ENCODE peak calls at places on chromosomes 3 and 15, in ten cellular contexts. S is psoas muscle; D is heart left ventricle; E is H1; C is IMR-90; A is tibial artery; M is cardiac muscle cell; O is lower lobe of right lung; N is upper lobe of right lung; W is CD8-positive, alpha-beta memory T cell. R is an unnamed sample. For H3K9me3 and H3K27me3, the result is how much of the 10 kb centered on the place peaks cover.

GRCh38 chr3:27560484-27561056 is 76.4 kb upstream of the SLC4A7 start:
- DNase-seq in O (no peak), C (no peak), N (no peak), W (no peak), S (no peak), D (no peak), E (no peak), A (no peak), M (no peak), R (no peak)

GRCh38 chr15:44580105-44580504 is 43.2 kb downstream of the EIF3J start:
- DNase-seq in A (no peak), E (no peak), M (no peak), C (no peak), W (no peak), N (no peak), O (no peak), S (no peak), D (no peak), R (no peak)

GRCh38 chr15:56824174-56824573 is 90.9 kb upstream of the ZNF280D start:
- DNase-seq in O (no peak), M (no peak), S (no peak), C (no peak), D (no peak), E (no peak), A (no peak), N (no peak), W (no peak), R (no peak)

GRCh38 chr3:191065183-191065805 is 133.7 kb upstream of the OSTN start:
- DNase-seq in C (peak), E (no peak), M (peak), N (no peak), S (no peak), O (no peak), W (no peak), A (no peak), D (no peak), R (no peak)

GRCh38 chr3:25662921-25663320 is 1.8 kb downstream of the TOP2B start:
- DNase-seq in O (no peak), W (no peak), E (no peak), A (no peak), S (no peak), C (peak), M (peak), D (no peak), N (no peak), R (no peak)

GRCh38 chr3:187360087-187360486 is 8.1 kb upstream of the RTP4 start:
- DNase-seq in W (no peak), S (no peak), A (no peak), M (no peak), E (no peak), C (no peak), D (no peak), O (no peak), N (no peak), R (no peak)

GRCh38 chr3:132448211-132448961 is 31.1 kb downstream of the DNAJC13 start:
- DNase-seq in E (no peak), O (no peak), C (peak), W (no peak), M (peak), N (no peak), D (peak), S (no peak), A (peak), R (no peak)

GRCh38 chr3:13103416-13104058 is 30.3 kb upstream of the IQSEC1 start:
- DNase-seq in W (no peak), E (no peak), N (no peak), M (no peak), C (no peak), A (no peak), D (no peak), S (no peak), O (peak), R (no peak)

GRCh38 chr3:94304953-94305352 is 242.1 kb downstream of the NSUN3 start:
- DNase-seq in C (no peak), E (no peak), O (no peak), W (no peak), A (no peak), S (no peak), D (no peak), M (no peak), N (no peak), R (no peak)

GRCh38 chr3:15768421-15769255 is 29.1 kb downstream of the ANKRD28 start:
- DNase-seq in A (no peak), M (peak), W (no peak), O (peak), S (peak), E (no peak), C (peak), D (no peak), N (peak), R (no peak)

GRCh38 chr3:12303532-12303931 is 14.7 kb downstream of the PPARG start:
- DNase-seq in E (no peak), C (peak), O (no peak), N (no peak), W (no peak), S (no peak), M (peak), D (no peak), A (no peak), R (no peak)

GRCh38 chr15:77597804-77598453 is 34.8 kb downstream of the LINGO1 start:
- DNase-seq in A (no peak), O (no peak), C (no peak), D (no peak), W (no peak), E (no peak), M (no peak), S (no peak), N (no peak), R (no peak)

GRCh38 chr15:48358229-48358641 is 27.0 kb downstream of the DUT start:
- DNase-seq in S (no peak), O (no peak), W (no peak), D (no peak), M (peak), C (peak), A (no peak), N (no peak), E (no peak), R (no peak)

GRCh38 chr3:13121553-13122001 is 48.3 kb upstream of the IQSEC1 start:
- DNase-seq in W (no peak), A (no peak), N (no peak), S (no peak), O (peak), M (no peak), D (no peak), E (no peak), C (no peak), R (no peak)

GRCh38 chr3:30180305-30181275 is 425.8 kb upstream of the TGFBR2 start:
- DNase-seq in O (no peak), W (no peak), S (no peak), E (no peak), C (no peak), M (peak), D (no peak), N (no peak), A (no peak), R (no peak)

GRCh38 chr3:166837535-166837934 is 542.6 kb downstream of the ZBBX start:
- DNase-seq in A (no peak), N (no peak), O (no peak), W (no peak), E (no peak), S (no peak), D (no peak), C (no peak), M (no peak), R (no peak)

GRCh38 chr15:68408526-68408925 is 23.4 kb downstream of the ITGA11 start:
- DNase-seq in N (peak), C (no peak), A (no peak), E (peak), S (no peak), O (no peak), W (no peak), M (no peak), D (no peak), R (no peak)

GRCh38 chr3:136891934-136892855 is 30.2 kb downstream of the NCK1 start:
- DNase-seq in M (peak), W (no peak), N (no peak), S (no peak), E (no peak), A (no peak), D (no peak), C (no peak), O (no peak), R (no peak)

GRCh38 chr15:93420050-93420452 is 331.0 kb upstream of the RGMA start:
- DNase-seq in W (no peak), C (no peak), S (no peak), E (no peak), M (no peak), N (no peak), O (no peak), D (no peak), A (no peak), R (no peak)

GRCh38 chr3:12187448-12188327 is 29.0 kb upstream of the TIMP4 start:
- DNase-seq in N (peak), C (peak), O (peak), M (peak), D (peak), E (no peak), W (no peak), S (no peak), A (peak), R (peak)

GRCh38 chr3:172256101-172256687 is 192.1 kb downstream of the GHSR start:
- DNase-seq in M (peak), C (peak), W (no peak), N (no peak), E (no peak), S (peak), D (peak), A (peak), O (no peak), R (no peak)

GRCh38 chr15:34721802-34722795 is 32.7 kb downstream of the GJD2 start:
- DNase-seq in O (no peak), N (no peak), E (peak), M (peak), S (peak), W (no peak), A (peak), D (peak), C (peak), R (no peak)

GRCh38 chr3:177195242-177195940 is 1.9 kb downstream of the TBL1XR1 start:
- DNase-seq in O (no peak), M (peak), D (peak), C (no peak), W (peak), E (no peak), S (no peak), N (no peak), A (no peak), R (no peak)

GRCh38 chr3:17183951-17184550 is 299.3 kb downstream of the PLCL2 start:
- DNase-seq in C (peak), W (no peak), A (no peak), D (no peak), S (no peak), M (peak), O (no peak), N (no peak), E (no peak), R (no peak)

GRCh38 chr15:72342385-72342784 is 22.4 kb upstream of the CELF6 start:
- DNase-seq in W (no peak), O (no peak), E (peak), S (no peak), D (no peak), C (peak), M (peak), N (no peak), A (no peak), R (peak)

GRCh38 chr3:44685128-44685800 is 27.2 kb upstream of the ZNF502 start:
- DNase-seq in M (peak), E (no peak), A (peak), D (peak), C (peak), N (peak), W (peak), S (peak), O (peak), R (peak)

GRCh38 chr3:128875556-128876120 is 3.8 kb upstream of the ACAD9 start:
- DNase-seq in C (no peak), D (peak), W (peak), S (no peak), A (no peak), E (peak), O (peak), N (no peak), M (peak), R (peak)

GRCh38 chr3:134249935-134250716 is 533 bp downstream of the RYK start:
- DNase-seq in C (peak), E (peak), A (peak), D (peak), W (peak), M (peak), N (peak), O (peak), S (peak), R (peak)

GRCh38 chr3:167626490-167626889 is 27.3 kb downstream of the WDR49 start:
- DNase-seq in D (no peak), S (no peak), E (no peak), O (no peak), N (no peak), A (no peak), C (no peak), W (no peak), M (no peak), R (no peak)

GRCh38 chr15:68830141-68830540 is 9.4 kb upstream of the ANP32A start:
- DNase-seq in W (no peak), D (no peak), M (no peak), S (no peak), C (no peak), A (no peak), N (no peak), E (no peak), O (no peak), R (no peak)

GRCh38 chr15:98286831-98287230 is 326.3 kb downstream of the ARRDC4 start:
- DNase-seq in D (no peak), S (no peak), E (no peak), C (no peak), W (no peak), N (no peak), M (no peak), A (no peak), O (no peak), R (no peak)

GRCh38 chr15:98647026-98647773 is 1.1 kb upstream of the IGF1R start:
- DNase-seq in W (peak), C (peak), O (peak), D (peak), S (peak), M (peak), A (no peak), E (peak), N (peak), R (peak)

GRCh38 chr3:46946856-46947544 is 29.5 kb downstream of the CCDC12 start:
- DNase-seq in N (no peak), C (peak), E (no peak), D (no peak), M (no peak), A (no peak), S (peak), O (peak), W (peak), R (no peak)

GRCh38 chr3:13575459-13576061 is 26.6 kb downstream of the FBLN2 start:
- DNase-seq in N (no peak), M (no peak), A (no peak), O (no peak), D (peak), E (no peak), S (no peak), W (no peak), C (no peak), R (no peak)

DNA sequence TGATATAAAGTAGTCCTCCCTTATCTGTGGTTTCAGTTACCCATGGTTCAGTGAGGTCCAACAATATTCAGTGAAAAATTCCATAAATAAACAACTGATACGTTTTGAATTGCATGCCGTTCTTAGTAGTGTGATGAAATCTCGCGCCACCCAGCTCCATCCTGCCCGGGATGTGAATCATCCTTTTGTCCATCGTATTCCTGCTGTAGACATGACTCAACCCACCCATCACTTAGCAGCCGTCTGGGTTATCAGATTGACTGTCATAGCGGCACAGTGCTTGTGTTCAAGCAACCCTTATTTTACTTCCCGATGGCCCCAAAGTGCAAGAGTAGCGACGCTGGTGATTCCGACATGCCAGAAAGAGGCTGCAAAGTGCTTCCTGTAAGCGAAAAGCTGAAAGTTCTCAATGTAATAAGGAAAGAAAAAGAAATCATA is 48.0 kb upstream of the MEX3B start:
- DNase-seq in C (peak), A (no peak), O (no peak), M (peak), W (no peak), D (no peak), S (no peak), N (no peak), E (no peak), R (no peak)
- H3K4me3 ChIP-seq in C (no peak), A (no peak), O (no peak), M (no peak), W (no peak), D (no peak), S (no peak), N (no peak), E (no peak), R (no peak)

DNA sequence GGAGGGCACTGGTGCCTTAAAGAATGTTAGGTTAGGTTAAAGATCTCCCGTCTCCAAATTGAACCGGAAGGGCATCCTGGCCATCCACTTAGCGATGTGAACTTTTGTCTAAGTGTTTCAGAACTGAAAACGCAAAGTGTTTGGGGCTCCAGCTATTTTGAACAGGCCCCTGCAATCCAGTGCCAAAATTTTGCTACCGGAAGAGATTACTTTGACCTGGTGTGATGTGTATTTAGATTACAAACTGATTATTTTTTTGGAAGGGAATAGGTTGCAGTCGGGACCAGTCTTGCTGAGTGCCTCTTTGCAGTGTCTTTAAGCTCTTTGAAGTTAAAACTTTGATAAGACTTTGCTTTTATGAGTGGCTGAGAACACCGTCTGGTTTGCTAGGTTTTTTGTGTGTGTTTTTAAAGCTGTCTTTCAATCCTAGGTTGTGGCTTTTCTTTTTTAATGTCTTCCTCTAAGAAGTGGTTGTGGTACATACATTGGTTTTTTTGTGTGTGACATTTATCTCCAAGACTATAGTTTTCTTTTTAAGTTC is 179.6 kb downstream of the OR4M2 start:
- DNase-seq in S (no peak), A (no peak), N (no peak), C (no peak), W (no peak), D (no peak), E (no peak), O (no peak), M (no peak), R (peak)
- H3K9me3 ChIP-seq in S (under half), A (under half), N (under half), C (under half), W (under half), D (under half), E (half or more), O (under half), M (under half), R (under half)

DNA sequence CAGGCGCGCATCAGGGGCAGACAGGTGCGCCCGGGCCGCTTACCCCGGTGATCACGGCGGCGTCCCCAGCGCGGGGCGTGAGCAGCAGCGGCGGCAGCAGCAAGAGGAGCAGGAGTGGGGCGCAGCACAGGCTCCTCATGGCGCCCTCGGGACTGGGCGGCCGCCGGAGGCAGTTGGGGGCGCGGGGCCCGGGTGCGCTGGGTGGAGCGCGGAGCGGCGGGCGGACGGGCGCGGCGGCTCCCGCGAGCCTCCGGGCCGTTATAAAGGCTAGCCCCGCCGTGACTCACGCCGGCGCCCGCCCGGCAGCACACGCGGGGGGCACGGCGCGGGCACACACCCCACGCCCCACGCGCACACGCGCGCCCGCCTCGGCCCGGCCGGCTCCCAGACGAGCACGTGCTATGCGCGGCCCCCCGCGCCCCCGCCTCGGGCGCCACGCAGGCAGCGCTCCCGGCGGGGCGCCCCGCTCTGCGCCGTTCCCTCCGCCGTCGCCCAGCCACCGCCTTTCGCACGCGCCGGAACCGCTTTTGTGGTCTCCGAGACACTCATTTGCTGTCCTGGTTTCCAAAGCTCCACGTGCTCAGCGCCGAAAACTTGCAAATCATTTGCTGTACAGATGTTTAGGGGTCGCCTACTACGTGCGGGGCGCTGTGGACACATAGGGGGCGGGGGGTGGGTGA is at the start of gene PROK2:
- DNase-seq in N (peak), A (no peak), O (peak), C (no peak), E (peak), W (peak), M (peak), S (peak), D (no peak), R (peak)
- H3K27me3 ChIP-seq in N (half or more), A (under half), O (half or more), C (half or more), E (half or more), W (under half), M (half or more), S (under half), D (half or more), R (under half)

DNA sequence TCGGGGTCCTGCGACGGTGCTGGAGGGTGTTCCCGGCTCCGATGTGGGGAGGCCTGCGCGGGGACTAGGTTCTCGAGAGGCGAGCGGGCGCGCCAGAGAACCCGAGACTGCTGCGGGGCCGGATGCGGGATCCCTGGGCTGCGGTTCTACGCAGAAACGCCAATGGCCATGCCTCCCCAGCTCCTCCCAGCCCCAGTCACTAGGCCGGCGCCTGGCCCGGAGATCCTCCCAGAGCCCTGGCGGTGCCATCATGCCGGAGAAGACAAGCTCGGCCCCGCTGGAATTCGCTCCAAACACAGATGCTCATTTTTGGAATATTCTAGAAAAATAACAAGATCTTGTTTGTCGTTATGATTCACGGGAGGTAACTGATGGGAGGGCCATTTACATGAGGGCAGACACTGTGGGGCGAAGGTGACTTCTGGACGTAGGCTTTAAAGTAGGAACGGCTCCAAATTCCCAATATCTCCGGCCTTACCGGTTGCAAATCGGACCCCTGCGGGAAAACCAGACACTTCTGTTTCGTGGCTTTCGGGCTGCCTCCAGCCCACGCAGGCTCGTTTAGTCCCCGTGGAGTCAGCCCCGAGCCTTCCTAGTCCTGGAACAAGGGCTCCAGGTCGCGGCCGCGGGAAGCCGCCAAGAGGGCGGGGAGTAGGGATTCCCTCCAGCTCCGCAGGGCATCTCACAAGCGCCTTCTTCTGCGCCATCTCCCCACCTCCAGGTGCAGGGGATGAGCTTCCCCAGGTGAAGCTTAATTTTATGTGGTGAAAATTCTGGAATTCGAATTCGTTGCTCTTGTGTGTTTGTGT is 74.8 kb upstream of the POLG start:
- DNase-seq in N (no peak), O (no peak), A (no peak), M (no peak), E (no peak), S (no peak), C (no peak), W (no peak), D (no peak), R (no peak)
- H3K4me3 ChIP-seq in N (peak), O (peak), A (peak), M (no peak), E (no peak), S (peak), C (no peak), W (peak), D (peak), R (no peak)